ENCODE peak calls at places on chromosomes 2 and 18, in eight cellular contexts. N, V, Y, B, D, K, H and G are unnamed samples.

GRCh38 chr18:79905389-79905911 is 46.0 kb downstream of the SLC66A2 start:
- DNase-seq in B (no peak), D (no peak), H (peak), Y (no peak), N (no peak), K (no peak), V (peak), G (no peak)

GRCh38 chr2:204860249-204860648 is 315.0 kb downstream of the PARD3B start:
- DNase-seq in D (no peak), Y (no peak), N (no peak), H (no peak), K (no peak), B (peak), V (peak), G (no peak)

GRCh38 chr2:43738257-43738656 is 35.6 kb upstream of the DYNC2LI1 start:
- DNase-seq in B (no peak), V (no peak), Y (no peak), D (no peak), K (no peak), N (no peak), H (no peak), G (no peak)

GRCh38 chr2:69185807-69186206 is 172.8 kb downstream of the ANTXR1 start:
- DNase-seq in H (no peak), K (no peak), D (no peak), N (peak), V (no peak), B (no peak), Y (peak), G (no peak)

GRCh38 chr2:32810909-32811495 is 135.8 kb upstream of the LTBP1 start:
- DNase-seq in B (no peak), D (no peak), N (no peak), K (no peak), Y (no peak), V (peak), H (no peak), G (no peak)

GRCh38 chr2:191029280-191029908 is 15.4 kb upstream of the STAT1 start:
- DNase-seq in K (no peak), H (no peak), B (no peak), N (no peak), V (no peak), Y (no peak), D (no peak), G (no peak)

GRCh38 chr2:223048519-223048918 is 3.5 kb upstream of the KCNE4 start:
- DNase-seq in B (no peak), Y (no peak), H (no peak), K (no peak), V (no peak), D (no peak), N (no peak), G (no peak)

GRCh38 chr2:16077601-16078000 is 137.3 kb downstream of the MYCN start:
- DNase-seq in Y (no peak), H (no peak), N (no peak), K (no peak), B (no peak), D (no peak), V (no peak), G (no peak)

GRCh38 chr2:32135409-32135808 is 30.3 kb upstream of the SLC30A6 start:
- DNase-seq in V (peak), B (no peak), N (peak), H (no peak), K (peak), D (no peak), Y (peak), G (no peak)

GRCh38 chr2:241609859-241610793 is 26.8 kb downstream of the THAP4 start:
- DNase-seq in Y (peak), V (peak), K (peak), N (no peak), H (peak), D (no peak), B (peak), G (peak)

GRCh38 chr2:100425107-100425506 is 7.6 kb upstream of the CHST10 start:
- DNase-seq in V (no peak), H (no peak), N (no peak), K (no peak), Y (no peak), B (no peak), D (no peak), G (no peak)

GRCh38 chr2:186641807-186642321 is 52.0 kb upstream of the FAM171B start:
- DNase-seq in B (no peak), N (peak), D (peak), Y (peak), V (peak), K (peak), H (no peak), G (peak)

GRCh38 chr2:233422050-233422639 is 67.9 kb downstream of the DGKD start:
- DNase-seq in D (no peak), Y (peak), K (no peak), N (peak), H (no peak), B (peak), V (no peak), G (no peak)

GRCh38 chr2:30287857-30288513 is 56.7 kb downstream of the LBH start:
- DNase-seq in Y (no peak), H (no peak), B (no peak), K (no peak), D (no peak), V (no peak), N (no peak), G (no peak)

GRCh38 chr2:52222128-52222527 is 1190.2 kb upstream of the NRXN1 start:
- DNase-seq in V (peak), B (no peak), N (no peak), K (no peak), D (no peak), H (no peak), Y (peak), G (no peak)

GRCh38 chr18:51151568-51152511 is 45.6 kb downstream of the MEX3C start:
- DNase-seq in B (no peak), H (no peak), V (no peak), K (no peak), Y (no peak), N (no peak), D (no peak), G (no peak)

GRCh38 chr2:15846626-15847025 is 93.7 kb upstream of the MYCN start:
- DNase-seq in K (no peak), N (no peak), V (no peak), Y (no peak), D (no peak), H (no peak), B (no peak), G (no peak)

GRCh38 chr2:45020439-45020838 is 11.2 kb upstream of the SIX2 start:
- DNase-seq in V (no peak), K (no peak), D (no peak), H (no peak), Y (no peak), N (no peak), B (no peak), G (no peak)

GRCh38 chr2:122749347-122749850 is 993.9 kb downstream of the TSN start:
- DNase-seq in Y (no peak), D (no peak), V (no peak), K (peak), H (no peak), B (no peak), N (no peak), G (no peak)

GRCh38 chr2:226971770-226972169 is 135.9 kb downstream of the RHBDD1 start:
- DNase-seq in N (no peak), V (no peak), K (no peak), B (no peak), D (no peak), Y (no peak), H (no peak), G (no peak)

GRCh38 chr2:16939771-16940170 is 274.1 kb upstream of the CYRIA start:
- DNase-seq in H (no peak), V (no peak), Y (no peak), D (no peak), N (no peak), B (no peak), K (no peak), G (no peak)

GRCh38 chr18:32252461-32252860 is 62.6 kb downstream of the MEP1B start:
- DNase-seq in N (no peak), V (no peak), H (no peak), D (no peak), K (no peak), Y (no peak), B (no peak), G (no peak)

GRCh38 chr2:98295721-98296414 is 50.4 kb upstream of the CNGA3 start:
- DNase-seq in V (peak), D (no peak), B (no peak), K (no peak), Y (peak), H (no peak), N (no peak), G (no peak)

GRCh38 chr2:237171396-237171795 is 85.7 kb downstream of the COPS8 start:
- DNase-seq in Y (peak), K (no peak), B (no peak), H (no peak), N (peak), D (no peak), V (peak), G (no peak)

GRCh38 chr18:46184296-46185080 is 80.3 kb downstream of the HAUS1 start:
- DNase-seq in K (no peak), B (no peak), D (no peak), Y (no peak), V (no peak), H (no peak), N (no peak), G (no peak)

GRCh38 chr2:236637691-236638569 is 68.3 kb downstream of the ACKR3 start:
- DNase-seq in N (no peak), B (no peak), V (peak), Y (no peak), K (no peak), H (peak), D (no peak), G (no peak)

GRCh38 chr2:69959425-69959824 is 2.0 kb downstream of the ASPRV1 start:
- DNase-seq in V (no peak), N (no peak), Y (no peak), H (no peak), D (no peak), K (no peak), B (no peak), G (no peak)

GRCh38 chr2:1622521-1623200 is 121.7 kb downstream of the PXDN start:
- DNase-seq in Y (no peak), D (no peak), B (no peak), V (no peak), N (no peak), H (no peak), K (no peak), G (no peak)

GRCh38 chr2:233480490-233481202 is 85.9 kb downstream of the USP40 start:
- DNase-seq in B (peak), H (peak), V (no peak), K (no peak), D (no peak), Y (no peak), N (no peak), G (no peak)